ENCODE peak calls at places on chromosomes 6 and 20, in six cellular contexts. One of them, this sample, is unnamed.
A peak's percentile ranks its signal among the peaks of the same experiment; 100 is the strongest.

GRCh38 chr6:125124250-125124777 is 29.3 kb upstream of the TPD52L1 start:
- DNase-seq in transverse colon: no peak
- DNase-seq in stomach: no peak
- DNase-seq in A549: peak; percentile 77
- DNase-seq in GM12878: no peak
- DNase-seq in upper lobe of left lung: no peak
- DNase-seq in this sample: no peak

GRCh38 chr6:94127716-94128115 is 708.4 kb upstream of the EPHA7 start:
- DNase-seq in transverse colon: no peak
- DNase-seq in stomach: no peak
- DNase-seq in A549: no peak
- DNase-seq in GM12878: no peak
- DNase-seq in upper lobe of left lung: no peak
- DNase-seq in this sample: no peak

GRCh38 chr20:62577447-62577846 is 64.9 kb upstream of the SLCO4A1 start:
- DNase-seq in transverse colon: peak; percentile 18
- DNase-seq in stomach: peak; percentile 88
- DNase-seq in A549: no peak
- DNase-seq in GM12878: no peak
- DNase-seq in upper lobe of left lung: no peak
- DNase-seq in this sample: no peak

GRCh38 chr6:103855750-103856149 is 1004.0 kb downstream of the HACE1 start:
- DNase-seq in transverse colon: no peak
- DNase-seq in stomach: no peak
- DNase-seq in A549: no peak
- DNase-seq in GM12878: no peak
- DNase-seq in upper lobe of left lung: no peak
- DNase-seq in this sample: no peak

GRCh38 chr6:75282706-75283105 is 1.9 kb downstream of the TMEM30A start:
- DNase-seq in transverse colon: no peak
- DNase-seq in stomach: no peak
- DNase-seq in A549: no peak
- DNase-seq in GM12878: no peak
- DNase-seq in upper lobe of left lung: no peak
- DNase-seq in this sample: no peak

GRCh38 chr6:34731393-34732060 is 25.8 kb upstream of the SNRPC start:
- DNase-seq in transverse colon: no peak
- DNase-seq in stomach: no peak
- DNase-seq in A549: no peak
- DNase-seq in GM12878: no peak
- DNase-seq in upper lobe of left lung: no peak
- DNase-seq in this sample: no peak

GRCh38 chr20:59403261-59403961 is 103.0 kb downstream of the EDN3 start:
- DNase-seq in transverse colon: peak; percentile 62
- DNase-seq in stomach: peak; percentile 53
- DNase-seq in A549: peak; percentile 29
- DNase-seq in GM12878: no peak
- DNase-seq in upper lobe of left lung: peak; percentile 34
- DNase-seq in this sample: no peak

GRCh38 chr20:57908691-57909090 is 198.9 kb upstream of the PMEPA1 start:
- DNase-seq in transverse colon: no peak
- DNase-seq in stomach: no peak
- DNase-seq in A549: no peak
- DNase-seq in GM12878: no peak
- DNase-seq in upper lobe of left lung: no peak
- DNase-seq in this sample: no peak

GRCh38 chr20:33299111-33299603 is 16.1 kb downstream of the BPIFB1 start:
- DNase-seq in transverse colon: peak; percentile 57
- DNase-seq in stomach: peak; percentile 73
- DNase-seq in A549: peak; percentile 54
- DNase-seq in GM12878: no peak
- DNase-seq in upper lobe of left lung: peak; percentile 62
- DNase-seq in this sample: peak; percentile 70

GRCh38 chr20:1844723-1845523 is 50.3 kb upstream of the SIRPA start:
- DNase-seq in transverse colon: peak; percentile 64
- DNase-seq in stomach: peak; percentile 35
- DNase-seq in A549: no peak
- DNase-seq in GM12878: peak; percentile 80
- DNase-seq in upper lobe of left lung: peak; percentile 69
- DNase-seq in this sample: peak; percentile 94

GRCh38 chr20:16286601-16287000 is 286.6 kb downstream of the KIF16B start:
- DNase-seq in transverse colon: no peak
- DNase-seq in stomach: no peak
- DNase-seq in A549: no peak
- DNase-seq in GM12878: no peak
- DNase-seq in upper lobe of left lung: no peak
- DNase-seq in this sample: no peak

GRCh38 chr6:91082311-91082803 is 495.5 kb upstream of the MAP3K7 start:
- DNase-seq in transverse colon: no peak
- DNase-seq in stomach: no peak
- DNase-seq in A549: no peak
- DNase-seq in GM12878: no peak
- DNase-seq in upper lobe of left lung: no peak
- DNase-seq in this sample: no peak

GRCh38 chr6:157538163-157538562 is 157.2 kb downstream of the ZDHHC14 start:
- DNase-seq in transverse colon: no peak
- DNase-seq in stomach: no peak
- DNase-seq in A549: no peak
- DNase-seq in GM12878: no peak
- DNase-seq in upper lobe of left lung: no peak
- DNase-seq in this sample: no peak

GRCh38 chr20:31670371-31671228 is 32.9 kb downstream of the COX4I2 start:
- DNase-seq in transverse colon: peak; percentile 69
- DNase-seq in stomach: peak; percentile 86
- DNase-seq in A549: no peak
- DNase-seq in GM12878: no peak
- DNase-seq in upper lobe of left lung: peak; percentile 78
- DNase-seq in this sample: peak; percentile 87
- TF ChIP-seq EP300 in transverse colon: no peak
- TF ChIP-seq EP300 in stomach: no peak
- TF ChIP-seq EP300 in A549: no peak
- TF ChIP-seq EP300 in GM12878: no peak
- TF ChIP-seq EP300 in upper lobe of left lung: no peak
- TF ChIP-seq EP300 in this sample: no peak

DNA sequence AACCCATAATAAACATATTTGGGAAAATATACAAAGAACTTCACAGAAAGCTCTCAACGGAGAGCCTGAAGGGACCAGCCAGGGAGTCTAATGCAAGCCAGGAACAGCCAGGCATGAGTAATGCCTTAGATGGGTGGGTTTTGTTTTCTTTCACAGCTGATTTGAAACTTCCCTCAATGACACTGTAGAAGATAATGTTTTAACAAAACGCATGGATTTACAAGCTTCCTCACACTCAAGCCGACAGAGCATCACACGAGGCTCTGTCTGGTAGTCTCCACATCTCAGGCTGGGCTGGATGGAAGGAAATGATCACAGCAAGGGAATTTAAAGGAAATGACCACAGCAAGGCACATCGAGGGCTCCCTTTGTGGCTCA is 113.9 kb downstream of the GMPR start:
- DNase-seq in transverse colon: no peak
- DNase-seq in stomach: no peak
- DNase-seq in A549: no peak
- DNase-seq in GM12878: no peak
- DNase-seq in upper lobe of left lung: no peak
- DNase-seq in this sample: no peak
- H3K27ac ChIP-seq in transverse colon: peak overlapping the region; percentile 61
- H3K27ac ChIP-seq in stomach: peak overlapping the region; percentile 54
- H3K27ac ChIP-seq in A549: no peak overlapping the region
- H3K27ac ChIP-seq in GM12878: no peak overlapping the region
- H3K27ac ChIP-seq in upper lobe of left lung: no peak overlapping the region
- H3K27ac ChIP-seq in this sample: peak overlapping the region; percentile 68

GRCh38 chr6:168272379-168273011 is 47.1 kb downstream of the DACT2 start:
- DNase-seq in transverse colon: no peak
- DNase-seq in stomach: no peak
- DNase-seq in A549: no peak
- DNase-seq in GM12878: no peak
- DNase-seq in upper lobe of left lung: no peak
- DNase-seq in this sample: no peak
- TF ChIP-seq CTCF in transverse colon: no peak
- TF ChIP-seq CTCF in stomach: no peak
- TF ChIP-seq CTCF in A549: no peak
- TF ChIP-seq CTCF in GM12878: no peak
- TF ChIP-seq CTCF in upper lobe of left lung: no peak
- TF ChIP-seq CTCF in this sample: no peak

DNA sequence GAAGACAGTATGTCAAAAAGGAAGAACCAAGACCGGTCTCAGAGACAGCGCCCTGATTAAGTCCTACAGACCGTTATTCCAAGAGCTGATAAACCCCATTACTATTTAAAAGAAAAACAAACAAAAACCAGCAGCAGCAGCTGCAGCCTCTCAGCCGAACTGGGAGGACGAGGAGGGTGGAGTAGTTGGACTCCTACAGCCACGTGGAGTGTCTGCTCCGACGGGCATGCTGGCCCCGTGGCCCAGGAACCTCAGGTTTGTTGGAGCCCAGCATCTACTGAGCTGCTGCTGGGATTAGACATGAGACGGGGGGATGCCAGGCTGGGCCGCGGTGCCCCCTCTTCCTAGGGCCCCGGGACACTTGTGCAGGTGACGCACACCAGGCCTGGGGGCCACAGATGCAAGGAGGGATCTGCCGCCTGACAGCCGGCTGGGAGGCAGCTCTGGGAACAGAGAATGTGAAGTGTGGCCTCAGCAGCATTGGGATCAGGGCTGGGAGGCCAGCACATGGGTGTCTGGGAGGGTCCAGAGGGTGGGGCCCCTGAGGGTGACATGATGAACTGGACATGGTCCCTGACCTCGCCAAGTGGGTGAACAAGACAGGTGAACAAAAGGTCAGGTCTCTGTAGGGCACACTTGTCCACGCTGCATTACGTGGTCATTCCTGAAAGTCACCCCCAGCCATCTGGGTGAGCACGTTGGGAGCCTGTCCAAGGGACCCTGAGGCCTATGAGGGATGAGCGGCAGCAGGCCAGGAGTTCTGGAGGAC is 2.9 kb upstream of the ZBTB46 start:
- DNase-seq in transverse colon: no peak
- DNase-seq in stomach: no peak
- DNase-seq in A549: no peak
- DNase-seq in GM12878: no peak
- DNase-seq in upper lobe of left lung: no peak
- DNase-seq in this sample: no peak
- TF ChIP-seq EP300 in transverse colon: no peak
- TF ChIP-seq EP300 in stomach: no peak
- TF ChIP-seq EP300 in A549: no peak
- TF ChIP-seq EP300 in GM12878: no peak
- TF ChIP-seq EP300 in upper lobe of left lung: no peak
- TF ChIP-seq EP300 in this sample: no peak

DNA sequence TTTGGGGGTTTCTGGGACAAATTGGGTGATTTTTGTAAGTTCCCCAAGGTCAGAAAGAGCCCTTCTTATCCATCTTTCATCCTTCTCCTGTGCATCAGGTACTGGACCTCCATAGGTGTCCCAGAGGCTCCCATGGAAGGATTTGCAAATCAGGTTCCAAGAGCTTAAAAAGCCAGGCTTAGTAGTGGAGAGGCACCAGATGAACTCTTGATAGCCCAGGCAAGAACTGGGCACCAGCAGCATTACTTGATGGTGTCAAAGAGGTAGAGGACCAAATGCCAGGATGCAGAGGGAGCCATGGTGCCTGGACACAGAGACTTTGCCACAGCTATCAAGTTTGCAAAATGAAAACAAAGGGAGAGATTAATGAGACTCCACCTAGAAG is 20.9 kb upstream of the TRAM2 start:
- DNase-seq in transverse colon: no peak
- DNase-seq in stomach: no peak
- DNase-seq in A549: no peak
- DNase-seq in GM12878: no peak
- DNase-seq in upper lobe of left lung: no peak
- DNase-seq in this sample: no peak
- H3K27ac ChIP-seq in transverse colon: peak overlapping the region; percentile 18
- H3K27ac ChIP-seq in stomach: no peak overlapping the region
- H3K27ac ChIP-seq in A549: peak overlapping the region; percentile 18
- H3K27ac ChIP-seq in GM12878: no peak overlapping the region
- H3K27ac ChIP-seq in upper lobe of left lung: peak overlapping the region; percentile 54
- H3K27ac ChIP-seq in this sample: no peak overlapping the region

GRCh38 chr6:154408906-154409500 is 52.4 kb upstream of the IPCEF1 start:
- DNase-seq in transverse colon: peak; percentile 18
- DNase-seq in stomach: no peak
- DNase-seq in A549: peak; percentile 55
- DNase-seq in GM12878: no peak
- DNase-seq in upper lobe of left lung: no peak
- DNase-seq in this sample: no peak
- TF ChIP-seq CTCF in transverse colon: peak; percentile 18
- TF ChIP-seq CTCF in stomach: no peak
- TF ChIP-seq CTCF in A549: peak; percentile 59
- TF ChIP-seq CTCF in GM12878: peak; percentile 21
- TF ChIP-seq CTCF in upper lobe of left lung: no peak
- TF ChIP-seq CTCF in this sample: no peak

GRCh38 chr6:7976485-7977010 is 66.0 kb upstream of the TXNDC5 start:
- DNase-seq in transverse colon: no peak
- DNase-seq in stomach: no peak
- DNase-seq in A549: no peak
- DNase-seq in GM12878: no peak
- DNase-seq in upper lobe of left lung: no peak
- DNase-seq in this sample: no peak

GRCh38 chr6:7973603-7974002 is 63.0 kb upstream of the TXNDC5 start:
- DNase-seq in transverse colon: no peak
- DNase-seq in stomach: no peak
- DNase-seq in A549: peak; percentile 40
- DNase-seq in GM12878: no peak
- DNase-seq in upper lobe of left lung: no peak
- DNase-seq in this sample: no peak

GRCh38 chr6:7974553-7974931 is 64.0 kb upstream of the TXNDC5 start:
- DNase-seq in transverse colon: no peak
- DNase-seq in stomach: no peak
- DNase-seq in A549: no peak
- DNase-seq in GM12878: no peak
- DNase-seq in upper lobe of left lung: no peak
- DNase-seq in this sample: no peak

GRCh38 chr6:7975764-7976146 is 65.2 kb upstream of the TXNDC5 start:
- DNase-seq in transverse colon: peak; percentile 56
- DNase-seq in stomach: peak; percentile 29
- DNase-seq in A549: peak; percentile 16
- DNase-seq in GM12878: no peak
- DNase-seq in upper lobe of left lung: no peak
- DNase-seq in this sample: no peak

GRCh38 chr6:7974932-7975763 is 64.6 kb upstream of the TXNDC5 start:
- DNase-seq in transverse colon: peak; percentile 78
- DNase-seq in stomach: peak; percentile 73
- DNase-seq in A549: peak; percentile 93
- DNase-seq in GM12878: no peak
- DNase-seq in upper lobe of left lung: peak; percentile 63
- DNase-seq in this sample: peak; percentile 89
- TF ChIP-seq EP300 in transverse colon: no peak
- TF ChIP-seq EP300 in stomach: no peak
- TF ChIP-seq EP300 in A549: peak; percentile 61
- TF ChIP-seq EP300 in GM12878: no peak
- TF ChIP-seq EP300 in upper lobe of left lung: no peak
- TF ChIP-seq EP300 in this sample: no peak

DNA sequence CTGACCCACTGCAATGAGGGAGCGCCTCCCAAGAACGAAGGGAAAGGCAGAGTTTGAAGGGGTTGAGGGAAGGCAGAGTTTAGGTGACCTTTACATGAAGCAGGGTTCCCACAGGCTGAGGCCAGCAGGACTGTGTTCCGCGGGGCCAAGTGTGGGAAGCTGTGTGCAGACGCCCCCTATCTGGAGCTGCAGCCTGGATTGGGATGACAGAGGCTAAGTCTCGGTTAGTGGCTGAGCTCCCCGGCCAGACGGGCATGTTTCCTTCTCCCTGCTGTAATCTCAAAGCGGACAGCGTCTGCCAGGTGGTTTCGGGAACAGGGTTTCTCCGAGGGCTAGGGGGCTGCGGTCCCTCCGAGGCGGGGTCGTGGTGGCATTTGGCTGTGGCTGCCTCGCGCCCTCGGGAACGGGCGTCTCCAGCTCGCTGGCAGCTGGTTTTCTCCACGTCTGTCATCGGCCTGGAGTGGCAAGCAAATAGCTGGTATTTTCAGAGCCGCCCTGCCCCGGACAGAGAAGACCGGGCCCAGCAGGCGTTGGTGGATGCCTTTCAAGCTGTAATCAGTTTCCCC is 702 bp upstream of the PYGB start:
- DNase-seq in transverse colon: peak; percentile 79
- DNase-seq in stomach: peak; percentile 68
- DNase-seq in A549: peak; percentile 84
- DNase-seq in GM12878: no peak
- DNase-seq in upper lobe of left lung: peak; percentile 82
- DNase-seq in this sample: peak; percentile 83
- H3K27ac ChIP-seq in transverse colon: peak overlapping the region; percentile 97
- H3K27ac ChIP-seq in stomach: peak overlapping the region; percentile 93
- H3K27ac ChIP-seq in A549: peak overlapping the region; percentile 92
- H3K27ac ChIP-seq in GM12878: no peak overlapping the region
- H3K27ac ChIP-seq in upper lobe of left lung: peak overlapping the region; percentile 93
- H3K27ac ChIP-seq in this sample: peak overlapping the region; percentile 95